ENCODE peak calls at places on chromosomes 12 and 14, in five cellular contexts. P is HEK293T, K is HepG2, B is GM12878, C is H1. J is an unnamed sample.
A peak's percentile ranks its signal among the peaks of the same experiment; 100 is the strongest.

GRCh38 chr14:36584167-36584811 is 1.9 kb upstream of the NKX2-8 start:
- DNase-seq in P (no peak), K (no peak), B (no peak), C (no peak), J (no peak)

GRCh38 chr14:104689620-104690265 is 325 bp downstream of the INF2 start:
- DNase-seq in P (peak; percentile 36), K (no peak), B (no peak), C (no peak), J (no peak)

GRCh38 chr12:1886396-1887008 is 31.9 kb downstream of the CACNA2D4 start:
- DNase-seq in P (peak; percentile 1), K (no peak), B (no peak), C (no peak), J (peak; percentile 52)

GRCh38 chr12:123599721-123600120 is 2.2 kb upstream of the DDX55 start:
- DNase-seq in P (no peak), K (no peak), B (no peak), C (no peak), J (no peak)

GRCh38 chr12:50089730-50090129 is 4.6 kb downstream of the SMARCD1 start:
- DNase-seq in P (no peak), K (no peak), B (no peak), C (no peak), J (no peak)

GRCh38 chr12:52262286-52262685 is 12.2 kb upstream of the KRT86 start:
- DNase-seq in P (no peak), K (no peak), B (no peak), C (no peak), J (no peak)

GRCh38 chr12:46908936-46909635 is 83.3 kb upstream of the SLC38A4 start:
- DNase-seq in P (no peak), K (no peak), B (no peak), C (no peak), J (no peak)

GRCh38 chr12:6752181-6752930 is 585 bp downstream of the MLF2 start:
- DNase-seq in P (peak; percentile 55), K (peak; percentile 51), B (no peak), C (no peak), J (peak; percentile 80)

GRCh38 chr14:105861985-105862465 is 335.6 kb downstream of the TMEM121 start:
- DNase-seq in P (no peak), K (no peak), B (peak; percentile 88), C (no peak), J (no peak)

DNA sequence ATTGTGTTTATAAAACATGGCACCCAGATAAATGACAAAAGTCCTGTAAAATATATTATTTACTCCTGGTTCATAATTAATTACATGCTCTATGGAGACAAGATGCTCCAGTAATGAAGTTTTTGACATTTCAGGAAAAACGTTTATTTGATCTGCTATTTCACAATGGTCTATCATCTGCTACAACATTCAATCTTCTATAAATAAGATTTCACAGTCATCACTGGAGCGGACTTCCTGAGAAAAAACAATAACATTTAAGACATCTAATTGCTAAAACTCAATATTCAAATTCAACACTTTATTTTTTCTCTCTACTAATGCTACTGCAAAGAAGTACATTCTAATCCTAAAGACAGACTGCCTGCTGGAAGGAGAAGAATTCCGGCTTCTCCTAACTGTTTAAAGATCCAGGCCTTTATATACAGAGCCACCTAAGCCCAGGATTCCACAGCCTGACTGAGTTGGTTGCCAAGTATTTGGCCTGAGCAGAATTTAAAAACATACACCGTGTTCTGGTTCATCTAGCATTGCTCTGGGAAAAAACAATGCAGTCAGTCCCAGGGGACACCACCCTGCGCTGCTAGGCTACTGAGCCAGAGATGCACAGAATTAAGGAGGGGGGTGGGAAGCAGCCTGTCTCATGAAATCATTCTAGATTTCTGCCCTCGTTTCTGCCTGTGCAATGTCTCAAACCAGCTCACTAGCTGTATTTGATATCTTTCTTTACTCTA is 58.0 kb downstream of the TMTC1 start:
- DNase-seq in P (peak; percentile 23), K (no peak), B (peak; percentile 54), C (no peak), J (no peak)
- TF ChIP-seq SUZ12 in P (no peak), K (no peak), B (no peak), C (no peak), J (no peak)

DNA sequence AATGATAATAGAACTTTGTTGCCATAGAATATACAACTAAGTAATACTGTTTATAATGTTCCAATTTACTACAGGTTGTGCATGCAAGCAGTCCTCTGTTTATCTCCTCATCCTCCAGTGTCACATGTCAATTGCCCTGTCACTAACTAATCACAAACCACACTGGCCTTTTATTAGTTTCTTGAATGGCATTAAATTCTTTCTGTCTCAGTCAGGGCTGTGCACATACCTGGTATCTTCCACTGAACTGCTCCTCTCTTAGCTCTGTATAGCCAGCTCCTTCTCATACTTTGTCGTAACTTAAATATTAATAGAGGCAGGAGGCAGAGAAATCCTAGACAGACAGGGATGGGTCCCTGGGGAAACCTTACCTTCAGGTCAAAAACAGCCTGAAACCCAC is 24.0 kb downstream of the GABARAPL1 start:
- DNase-seq in P (no peak), K (no peak), B (no peak), C (no peak), J (no peak)
- TF ChIP-seq SUZ12 in P (no peak), K (no peak), B (no peak), C (no peak), J (no peak)

GRCh38 chr14:95290769-95291440 is 28.8 kb downstream of the CLMN start:
- DNase-seq in P (no peak), K (no peak), B (no peak), C (no peak), J (no peak)
- TF ChIP-seq SUZ12 in P (no peak), K (no peak), B (no peak), C (no peak), J (no peak)

GRCh38 chr14:20989464-20989786 is 355 bp upstream of the METTL17 start:
- DNase-seq in P (no peak), K (no peak), B (no peak), C (no peak), J (no peak)

GRCh38 chr14:20989787-20990600 is at the start of gene METTL17:
- DNase-seq in P (peak; percentile 90), K (peak; percentile 98), B (peak; percentile 91), C (peak; percentile 85), J (peak; percentile 83)

GRCh38 chr14:20988717-20989116 is 1.1 kb upstream of the METTL17 start:
- DNase-seq in P (no peak), K (no peak), B (no peak), C (no peak), J (no peak)

DNA sequence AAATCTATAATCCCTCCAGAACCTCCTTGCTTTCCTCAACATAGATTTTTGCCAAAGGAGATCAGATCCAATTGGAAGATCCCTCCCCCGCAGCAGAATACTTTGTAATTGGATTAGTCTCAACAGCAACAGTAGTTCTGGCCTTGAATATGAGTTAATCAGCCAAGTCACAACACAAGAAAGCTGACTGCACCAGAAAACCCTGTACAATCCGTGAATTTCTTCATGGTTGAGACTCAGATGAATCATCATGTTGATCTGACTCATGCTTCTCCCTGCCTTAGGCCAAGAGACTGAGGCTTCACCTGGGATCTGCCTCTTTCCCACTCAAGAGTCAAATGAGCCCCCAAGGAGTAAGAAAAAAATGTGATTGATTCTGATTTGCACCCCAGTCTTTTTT is 3.0 kb upstream of the METTL17 start:
- DNase-seq in P (no peak), K (peak; percentile 30), B (no peak), C (no peak), J (no peak)
- TF ChIP-seq SUZ12 in P (no peak), K (no peak), B (no peak), C (no peak), J (no peak)

GRCh38 chr14:96227428-96227827 is 22.8 kb downstream of the BDKRB2 start:
- DNase-seq in P (no peak), K (no peak), B (no peak), C (no peak), J (no peak)

GRCh38 chr14:96237641-96238040 is 18.4 kb upstream of the BDKRB1 start:
- DNase-seq in P (no peak), K (no peak), B (no peak), C (no peak), J (no peak)

GRCh38 chr14:96235426-96235825 is 20.6 kb upstream of the BDKRB1 start:
- DNase-seq in P (no peak), K (no peak), B (no peak), C (no peak), J (no peak)

GRCh38 chr14:96229315-96229714 is 24.7 kb downstream of the BDKRB2 start:
- DNase-seq in P (no peak), K (no peak), B (no peak), C (no peak), J (no peak)

DNA sequence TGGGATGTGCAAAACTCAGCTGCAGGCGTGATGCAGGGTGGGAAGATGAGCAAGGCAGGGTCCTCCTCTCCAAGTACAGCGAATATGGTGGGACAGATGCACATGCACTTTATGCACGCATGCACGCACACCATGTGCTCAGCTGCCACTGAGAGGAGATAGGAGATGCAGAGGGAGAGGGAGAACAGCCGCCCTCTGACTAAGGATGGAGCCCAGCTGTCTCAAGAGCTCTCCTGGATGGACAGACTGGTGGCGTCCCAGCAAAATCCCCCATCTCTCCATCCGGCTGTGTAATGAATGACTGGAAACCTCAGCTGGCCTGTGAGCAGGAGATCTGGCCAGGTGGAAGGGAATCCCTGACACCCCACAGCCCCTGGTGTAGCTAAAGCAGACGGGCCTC is 24.3 kb upstream of the BDKRB1 start:
- DNase-seq in P (no peak), K (no peak), B (no peak), C (no peak), J (no peak)
- TF ChIP-seq SUZ12 in P (no peak), K (no peak), B (no peak), C (no peak), J (no peak)

GRCh38 chr12:81209001-81209400 is 131.1 kb downstream of the ACSS3 start:
- DNase-seq in P (no peak), K (peak; percentile 49), B (no peak), C (no peak), J (no peak)
- TF ChIP-seq SUZ12 in P (no peak), K (no peak), B (no peak), C (no peak), J (no peak)

DNA sequence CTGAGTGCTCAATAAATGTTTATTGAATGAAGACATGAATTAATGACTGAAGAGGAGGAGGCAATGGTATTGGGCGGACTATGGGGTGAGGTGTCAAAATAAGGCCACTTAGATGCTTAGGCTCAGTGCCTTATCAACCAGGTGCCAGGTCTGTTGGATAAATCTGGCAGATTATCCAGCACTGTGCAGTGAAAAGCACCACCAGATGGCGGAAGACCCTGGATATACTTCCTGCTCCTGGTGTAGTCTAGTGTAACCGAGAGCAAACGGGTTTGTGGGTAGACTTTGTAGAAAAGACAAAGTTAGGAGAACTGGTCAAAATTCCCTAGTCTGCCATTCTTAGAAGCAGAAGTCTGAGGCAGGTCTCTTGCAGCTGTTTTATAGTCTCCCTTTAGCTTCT is 306.3 kb downstream of the ATP23 start:
- DNase-seq in P (peak; percentile 10), K (no peak), B (no peak), C (peak; percentile 7), J (no peak)
- TF ChIP-seq SUZ12 in P (no peak), K (no peak), B (no peak), C (no peak), J (no peak)

DNA sequence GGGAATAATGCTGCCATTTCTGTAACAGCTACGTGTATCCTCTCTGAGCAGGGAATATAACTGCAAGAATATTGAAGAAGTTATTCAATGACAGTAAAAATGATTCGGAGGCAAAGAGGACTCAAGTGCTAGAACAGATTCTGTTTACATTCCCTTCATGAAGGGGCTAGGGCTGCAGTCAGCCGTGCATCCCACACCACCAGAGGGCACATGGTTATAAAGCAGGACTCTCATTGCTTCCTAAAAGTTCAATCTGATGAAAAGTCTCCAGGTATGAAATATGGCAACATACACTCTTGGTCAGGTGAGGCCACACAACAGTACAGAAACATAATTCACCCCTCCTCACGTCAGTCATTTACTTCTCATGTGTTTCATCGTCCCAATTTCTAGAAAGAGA is 34.0 kb downstream of the TCHP start:
- DNase-seq in P (no peak), K (no peak), B (no peak), C (no peak), J (no peak)
- TF ChIP-seq SUZ12 in P (no peak), K (no peak), B (no peak), C (no peak), J (no peak)

J was measured in NT2/D1.